ENCODE peak calls at places on chromosomes 6 and 20, in eight cellular contexts. S, G, E, O, P, C, L and M are unnamed samples.

GRCh38 chr6:20998748-20999448 is 464.6 kb downstream of the CDKAL1 start:
- DNase-seq in P (no peak), G (no peak), E (no peak), C (no peak), S (no peak), O (no peak), L (no peak), M (no peak)

GRCh38 chr20:53040678-53041674 is 68.8 kb downstream of the TSHZ2 start:
- DNase-seq in G (no peak), E (peak), S (peak), L (peak), O (no peak), P (no peak), C (no peak), M (peak)

GRCh38 chr6:140854363-140854762 is 1278.4 kb upstream of the GJE1 start:
- DNase-seq in E (no peak), C (no peak), L (no peak), S (no peak), P (no peak), O (no peak), G (no peak), M (no peak)

GRCh38 chr20:35598899-35599775 is 16.5 kb upstream of the SPAG4 start:
- DNase-seq in S (no peak), O (no peak), L (no peak), G (no peak), P (no peak), C (no peak), E (no peak), M (no peak)

GRCh38 chr20:31866221-31866620 is 4.1 kb downstream of the DUSP15 start:
- DNase-seq in P (no peak), E (no peak), L (no peak), G (no peak), O (no peak), S (peak), C (no peak), M (no peak)

GRCh38 chr6:75611011-75611701 is 9.5 kb downstream of the SENP6 start:
- DNase-seq in S (no peak), G (no peak), O (peak), C (no peak), L (no peak), P (no peak), E (no peak), M (no peak)

GRCh38 chr20:56733967-56734366 is 104.9 kb downstream of the TFAP2C start:
- DNase-seq in O (no peak), E (no peak), L (no peak), S (no peak), G (no peak), C (no peak), P (no peak), M (no peak)

GRCh38 chr6:90645634-90646033 is 58.8 kb upstream of the MAP3K7 start:
- DNase-seq in O (no peak), S (no peak), E (no peak), P (no peak), L (no peak), C (no peak), G (no peak), M (no peak)

GRCh38 chr6:13444604-13445003 is 42.8 kb downstream of the GFOD1 start:
- DNase-seq in O (no peak), G (no peak), C (no peak), S (no peak), P (no peak), E (no peak), L (no peak), M (no peak)

GRCh38 chr20:63319164-63320040 is 26.4 kb downstream of the COL20A1 start:
- DNase-seq in G (no peak), P (no peak), C (no peak), S (peak), L (no peak), O (no peak), E (no peak), M (no peak)

GRCh38 chr6:13014551-13015378 is 298.2 kb downstream of the PHACTR1 start:
- DNase-seq in C (peak), P (no peak), O (no peak), E (no peak), G (no peak), L (no peak), S (no peak), M (peak)

GRCh38 chr20:11891827-11892521 is 25.7 kb upstream of the BTBD3 start:
- DNase-seq in G (no peak), E (peak), L (peak), C (peak), S (no peak), P (peak), O (peak), M (peak)

GRCh38 chr6:160081398-160081797 is 40.2 kb upstream of the SLC22A1 start:
- DNase-seq in G (no peak), S (peak), O (no peak), E (no peak), L (no peak), C (no peak), P (no peak), M (no peak)

GRCh38 chr6:25173951-25174474 is 105.2 kb upstream of the CARMIL1 start:
- DNase-seq in P (peak), O (peak), G (no peak), C (no peak), E (no peak), L (peak), S (no peak), M (no peak)

GRCh38 chr6:37473364-37474095 is 26.2 kb downstream of the CCDC167 start:
- DNase-seq in G (no peak), L (no peak), E (no peak), S (no peak), O (peak), C (peak), P (no peak), M (no peak)

GRCh38 chr6:150072201-150072600 is 3.3 kb upstream of the ULBP3 start:
- DNase-seq in O (peak), L (no peak), E (no peak), C (no peak), S (no peak), G (no peak), P (peak), M (no peak)

GRCh38 chr6:141848029-141848890 is 284.5 kb upstream of the GJE1 start:
- DNase-seq in O (no peak), P (no peak), E (no peak), G (no peak), S (no peak), L (no peak), C (no peak), M (no peak)